ENCODE peak calls at places on chromosome 10, in seven cellular contexts. S is A549, Z is IMR-90, D is GM12892, M is body of pancreas, G is tibial nerve, P is adrenal gland. U is an unnamed sample.

GRCh38 chr10:92851003-92851402 is 2.7 kb downstream of the EXOC6 start:
- DNase-seq in S (no peak), M (no peak), G (no peak), P (no peak), Z (no peak), D (no peak), U (no peak)

GRCh38 chr10:42950606-42951485 is 126.0 kb upstream of the RET start:
- DNase-seq in M (no peak), P (no peak), D (no peak), S (no peak), Z (no peak), G (no peak), U (no peak)

GRCh38 chr10:7856685-7857084 is 38.4 kb downstream of the TAF3 start:
- DNase-seq in S (no peak), M (no peak), G (no peak), D (no peak), P (no peak), Z (peak), U (no peak)

GRCh38 chr10:22702348-22702747 is 12.0 kb downstream of the PIP4K2A start:
- DNase-seq in P (no peak), G (no peak), M (no peak), Z (peak), D (no peak), S (no peak), U (no peak)

GRCh38 chr10:95346715-95347401 is 56.1 kb upstream of the PDLIM1 start:
- DNase-seq in D (no peak), S (no peak), M (no peak), Z (no peak), G (no peak), P (no peak), U (no peak)

GRCh38 chr10:98374176-98374969 is 40.6 kb downstream of the PYROXD2 start:
- DNase-seq in M (no peak), G (no peak), Z (peak), P (no peak), S (no peak), D (no peak), U (peak)

GRCh38 chr10:17805921-17806577 is 3.1 kb upstream of the MRC1 start:
- DNase-seq in P (no peak), S (no peak), G (no peak), D (no peak), Z (no peak), M (no peak), U (no peak)

GRCh38 chr10:87590705-87591588 is 68.7 kb upstream of the PAPSS2 start:
- DNase-seq in M (no peak), D (no peak), G (no peak), P (no peak), Z (peak), S (no peak), U (no peak)

GRCh38 chr10:23521735-23522134 is 82.9 kb downstream of the OTUD1 start:
- DNase-seq in M (no peak), P (no peak), Z (no peak), S (no peak), D (no peak), G (no peak), U (no peak)

GRCh38 chr10:79393924-79394610 is 46.8 kb downstream of the PPIF start:
- DNase-seq in D (no peak), Z (no peak), G (no peak), P (no peak), M (peak), S (no peak), U (no peak)

GRCh38 chr10:7408003-7408493 is 2.8 kb downstream of the SFMBT2 start:
- DNase-seq in P (peak), S (no peak), D (no peak), G (no peak), M (peak), Z (no peak), U (no peak)

DNA sequence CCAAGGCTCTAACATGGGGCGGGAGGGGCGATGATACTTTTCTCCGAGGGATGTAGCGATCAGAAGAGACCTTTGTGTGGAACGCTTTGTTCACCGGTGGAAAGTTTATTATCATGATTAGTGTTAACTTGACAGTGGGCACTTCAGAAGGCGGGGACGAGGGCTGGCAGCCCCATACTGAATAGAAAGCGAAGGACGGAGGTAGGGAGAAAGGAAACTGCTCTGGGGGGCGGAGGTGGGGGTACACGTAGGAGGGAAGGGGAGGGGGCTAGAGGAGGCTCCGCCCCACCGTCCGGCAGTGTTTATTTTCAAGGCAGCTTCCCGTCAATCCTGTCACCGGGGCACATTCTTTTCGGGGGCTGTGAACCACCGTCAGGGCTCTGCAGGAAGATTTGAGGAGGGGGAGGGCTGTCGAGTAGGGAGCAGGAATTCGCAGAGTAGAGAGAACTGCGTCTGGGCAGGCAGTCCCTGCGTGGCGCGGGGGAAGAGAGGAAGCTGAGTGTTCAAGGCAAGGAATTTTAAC is 9.4 kb upstream of the NKX2-3 start:
- DNase-seq in S (no peak), M (no peak), G (no peak), Z (no peak), D (no peak), P (no peak), U (no peak)
- TF ChIP-seq POLR2A in S (no peak), M (no peak), G (no peak), Z (no peak), D (no peak), P (no peak), U (no peak)

DNA sequence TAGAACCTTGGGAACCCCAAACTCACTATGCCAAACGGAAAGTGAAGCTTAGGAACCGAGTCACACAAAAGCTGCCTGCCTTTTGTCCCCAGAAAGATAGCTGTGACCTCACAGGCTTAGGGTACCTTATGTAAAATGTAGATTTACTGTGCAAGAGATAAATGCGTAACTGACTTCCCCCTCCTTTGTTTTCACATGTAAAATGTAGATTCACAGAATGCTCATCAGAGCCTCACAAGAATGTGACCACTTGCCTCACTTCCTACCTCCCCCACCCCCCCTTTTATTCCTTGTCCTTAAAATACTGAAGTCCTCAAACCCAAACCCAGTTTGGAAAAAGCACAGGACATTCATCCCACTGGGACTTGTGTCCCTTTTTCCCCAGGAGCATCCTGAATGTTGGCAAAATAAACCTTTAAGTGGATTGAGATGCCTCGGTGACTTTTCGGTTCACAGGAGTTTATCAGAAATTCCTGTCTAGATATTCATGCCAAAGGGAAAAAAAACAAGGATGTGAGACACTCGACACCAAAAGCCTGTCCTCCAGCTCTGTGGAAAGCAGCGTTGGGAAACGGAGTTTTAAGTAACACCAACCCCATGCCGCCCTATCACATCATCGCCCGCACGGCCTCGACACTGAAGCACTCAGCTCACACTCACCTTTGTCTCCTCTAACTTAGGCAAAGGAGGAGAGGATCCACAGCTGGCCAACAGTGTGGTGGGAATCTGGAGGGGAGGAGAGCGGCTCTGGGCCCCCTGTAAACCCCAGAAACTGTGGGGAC is 45.9 kb downstream of the SVIL start:
- DNase-seq in S (no peak), G (no peak), D (no peak), M (no peak), Z (peak), P (peak), U (no peak)
- TF ChIP-seq POLR2A in S (no peak), G (no peak), D (no peak), M (no peak), Z (no peak), P (no peak), U (no peak)

GRCh38 chr10:63133056-63133786 is at the start of gene NRBF2:
- DNase-seq in Z (peak), M (peak), G (peak), P (peak), D (peak), S (peak), U (peak)
- TF ChIP-seq POLR2A in Z (peak), M (peak), G (peak), P (peak), D (peak), S (peak), U (peak)

GRCh38 chr10:32957341-32958084 is 517 bp downstream of the ITGB1 start:
- DNase-seq in Z (no peak), D (no peak), M (peak), S (no peak), G (no peak), P (peak), U (no peak)
- TF ChIP-seq POLR2A in Z (peak), D (no peak), M (no peak), S (no peak), G (no peak), P (no peak), U (no peak)

GRCh38 chr10:104264783-104265182 is 4.2 kb upstream of the GSTO2 start:
- DNase-seq in S (no peak), G (no peak), P (no peak), Z (no peak), M (no peak), D (no peak), U (no peak)

GRCh38 chr10:104273291-104273690 is 4.3 kb downstream of the GSTO2 start:
- DNase-seq in S (no peak), G (no peak), M (no peak), D (no peak), P (no peak), Z (peak), U (no peak)

GRCh38 chr10:104273899-104274575 is 5.1 kb downstream of the GSTO2 start:
- DNase-seq in D (no peak), S (no peak), M (no peak), P (no peak), Z (no peak), G (no peak), U (no peak)

GRCh38 chr10:104267721-104268690 is 978 bp upstream of the GSTO2 start:
- DNase-seq in G (no peak), D (no peak), M (no peak), P (no peak), S (no peak), Z (no peak), U (no peak)

GRCh38 chr10:104268691-104269645 is at the start of gene GSTO2:
- DNase-seq in G (peak), M (peak), S (peak), Z (peak), D (peak), P (peak), U (peak)
- TF ChIP-seq POLR2A in G (no peak), M (peak), S (peak), Z (no peak), D (peak), P (peak), U (peak)